ENCODE peak calls at places on chromosomes 4 and X, in six cellular contexts. S, K, B, D, I and N are unnamed samples.

GRCh38 chr4:118273642-118274041 is 79.2 kb downstream of the PRSS12 start:
- DNase-seq in D (no peak), K (no peak), B (no peak), S (no peak), I (no peak), N (no peak)

GRCh38 chrX:3504916-3505315 is 158.5 kb upstream of the MXRA5 start:
- DNase-seq in D (no peak), S (no peak), B (no peak), K (no peak), I (no peak), N (no peak)

GRCh38 chr4:39565925-39566630 is 38.8 kb upstream of the UGDH start:
- DNase-seq in D (no peak), K (no peak), S (no peak), I (no peak), B (no peak), N (no peak)

GRCh38 chr4:167176723-167177367 is 57.4 kb downstream of the SPOCK3 start:
- DNase-seq in D (no peak), S (no peak), K (no peak), B (no peak), I (no peak), N (no peak)

GRCh38 chr4:120918092-120918491 is 4.4 kb downstream of the PRDM5 start:
- DNase-seq in K (no peak), S (no peak), B (no peak), D (no peak), I (no peak), N (no peak)

GRCh38 chr4:48254381-48255072 is 15.1 kb downstream of the TEC start:
- DNase-seq in D (no peak), K (peak), B (no peak), I (no peak), S (peak), N (no peak)

GRCh38 chr4:91198951-91199350 is 1071.8 kb downstream of the CCSER1 start:
- DNase-seq in D (no peak), K (no peak), S (no peak), B (no peak), I (no peak), N (no peak)

GRCh38 chrX:134294548-134294947 is 57.6 kb downstream of the CCDC160 start:
- DNase-seq in B (no peak), D (no peak), S (no peak), I (no peak), K (no peak), N (no peak)

GRCh38 chr4:151248519-151248918 is 28.4 kb upstream of the PRSS48 start:
- DNase-seq in I (no peak), K (no peak), D (no peak), S (no peak), B (no peak), N (no peak)

GRCh38 chrX:110402855-110403230 is 44.2 kb downstream of the RTL9 start:
- DNase-seq in K (no peak), S (no peak), D (no peak), I (no peak), B (no peak), N (no peak)

GRCh38 chrX:97332963-97333362 is 449.3 kb downstream of the RPA4 start:
- DNase-seq in B (no peak), D (no peak), K (no peak), S (no peak), I (no peak), N (no peak)

GRCh38 chr4:140069068-140069467 is 84.9 kb downstream of the MAML3 start:
- DNase-seq in D (no peak), K (no peak), S (peak), B (no peak), I (no peak), N (no peak)

GRCh38 chr4:4323705-4324534 is 33.9 kb downstream of the ZBTB49 start:
- DNase-seq in D (no peak), S (no peak), K (no peak), I (no peak), B (no peak), N (no peak)

GRCh38 chr4:189202869-189203271 is 737.8 kb upstream of the FRG1 start:
- DNase-seq in D (no peak), S (no peak), B (no peak), K (no peak), I (no peak), N (no peak)

GRCh38 chr4:168864831-168865541 is 145.1 kb downstream of the CBR4 start:
- DNase-seq in B (no peak), S (no peak), I (no peak), K (no peak), D (peak), N (no peak)

GRCh38 chr4:149631629-149632028 is 184.0 kb downstream of the IQCM start:
- DNase-seq in I (no peak), B (no peak), S (no peak), K (no peak), D (no peak), N (peak)

GRCh38 chr4:101813604-101814003 is 23.1 kb downstream of the BANK1 start:
- DNase-seq in B (no peak), D (no peak), K (no peak), I (no peak), S (no peak), N (no peak)

GRCh38 chr4:66157594-66157993 is 487.3 kb upstream of the EPHA5 start:
- DNase-seq in K (no peak), D (no peak), B (no peak), S (no peak), I (no peak), N (no peak)

GRCh38 chr4:10164877-10165283 is 48.3 kb upstream of the WDR1 start:
- DNase-seq in S (peak), B (no peak), I (peak), K (no peak), D (no peak), N (no peak)

GRCh38 chrX:30822068-30822671 is 66.9 kb downstream of the TAB3 start:
- DNase-seq in S (no peak), B (no peak), D (no peak), I (no peak), K (no peak), N (no peak)

GRCh38 chr4:107279729-107280128 is 243.6 kb upstream of the DKK2 start:
- DNase-seq in K (no peak), B (no peak), I (no peak), D (no peak), S (no peak), N (no peak)

GRCh38 chrX:43643201-43643600 is 12.9 kb upstream of the MAOA start:
- DNase-seq in K (no peak), B (no peak), I (no peak), D (no peak), S (no peak), N (no peak)

GRCh38 chr4:80182237-80182866 is 15.0 kb upstream of the PRDM8 start:
- DNase-seq in K (no peak), D (no peak), I (peak), B (no peak), S (no peak), N (no peak)

GRCh38 chr4:4396628-4397440 is 9.9 kb downstream of the NSG1 start:
- DNase-seq in S (no peak), I (no peak), D (no peak), B (no peak), K (no peak), N (no peak)

GRCh38 chr4:177163532-177163931 is 146.1 kb upstream of the NEIL3 start:
- DNase-seq in B (no peak), D (no peak), K (no peak), S (no peak), I (no peak), N (no peak)

GRCh38 chr4:75781328-75781727 is 57.0 kb downstream of the USO1 start:
- DNase-seq in D (no peak), S (no peak), K (no peak), I (no peak), B (no peak), N (no peak)

GRCh38 chr4:120454788-120455187 is 388.1 kb upstream of the MAD2L1 start:
- DNase-seq in I (no peak), D (no peak), K (no peak), S (no peak), B (no peak), N (no peak)